ENCODE peak calls at places on chromosomes 2 and 18, in seven cellular contexts. Q is caudate nucleus; C is CD4-positive, alpha-beta T cell; W is HCT116; T is IMR-90; R is thyroid gland; A is colonic mucosa. I is an unnamed sample.

GRCh38 chr2:43184339-43184895 is 42.0 kb downstream of the ZFP36L2 start:
- DNase-seq in Q (no peak), C (peak), W (peak), T (peak), R (no peak), A (peak), I (no peak)

GRCh38 chr18:23618862-23619387 is 32.6 kb upstream of the NPC1 start:
- DNase-seq in Q (no peak), C (no peak), W (no peak), T (no peak), R (no peak), A (peak), I (no peak)

GRCh38 chr2:12441750-12442626 is 274.7 kb upstream of the TRIB2 start:
- DNase-seq in Q (no peak), C (no peak), W (no peak), T (no peak), R (no peak), A (no peak), I (no peak)

GRCh38 chr2:168212167-168212566 is 35.2 kb downstream of the STK39 start:
- DNase-seq in Q (no peak), C (no peak), W (no peak), T (no peak), R (no peak), A (no peak), I (no peak)

GRCh38 chr2:84247532-84247931 is 211.5 kb downstream of the SUCLG1 start:
- DNase-seq in Q (no peak), C (no peak), W (no peak), T (no peak), R (no peak), A (no peak), I (no peak)

GRCh38 chr18:76822510-76823165 is at the start of gene ZNF236:
- DNase-seq in Q (no peak), C (peak), W (no peak), T (peak), R (peak), A (peak), I (no peak)

GRCh38 chr2:225556461-225556860 is 157.0 kb downstream of the NYAP2 start:
- DNase-seq in Q (no peak), C (no peak), W (no peak), T (no peak), R (no peak), A (no peak), I (no peak)

GRCh38 chr2:88471083-88471942 is 18.8 kb upstream of the FOXI3 start:
- DNase-seq in Q (no peak), C (no peak), W (no peak), T (no peak), R (no peak), A (no peak), I (no peak)

GRCh38 chr18:28735731-28736130 is 558.8 kb upstream of the CDH2 start:
- DNase-seq in Q (no peak), C (no peak), W (no peak), T (peak), R (no peak), A (no peak), I (no peak)

GRCh38 chr2:58925676-58926081 is 684.6 kb upstream of the FANCL start:
- DNase-seq in Q (no peak), C (no peak), W (no peak), T (peak), R (no peak), A (no peak), I (no peak)

GRCh38 chr2:3532941-3533340 is 13.6 kb upstream of the ADI1 start:
- DNase-seq in Q (no peak), C (no peak), W (no peak), T (no peak), R (no peak), A (no peak), I (peak)

GRCh38 chr2:153557211-153557610 is 78.6 kb upstream of the RPRM start:
- DNase-seq in Q (no peak), C (no peak), W (no peak), T (no peak), R (no peak), A (no peak), I (no peak)

GRCh38 chr2:84817239-84817655 is 63.6 kb downstream of the TRABD2A start:
- DNase-seq in Q (no peak), C (no peak), W (no peak), T (no peak), R (no peak), A (no peak), I (no peak)

GRCh38 chr2:171432969-171433762 is 624 bp downstream of the METTL8 start:
- DNase-seq in Q (no peak), C (peak), W (peak), T (peak), R (peak), A (peak), I (no peak)

GRCh38 chr2:180959787-180960186 is 20.6 kb upstream of the UBE2E3 start:
- DNase-seq in Q (no peak), C (no peak), W (no peak), T (no peak), R (no peak), A (no peak), I (no peak)

GRCh38 chr2:200615247-200615646 is 29.4 kb downstream of the AOX1 start:
- DNase-seq in Q (no peak), C (no peak), W (no peak), T (peak), R (no peak), A (no peak), I (no peak)

GRCh38 chr2:27943138-27943537 is 52.6 kb downstream of the BABAM2 start:
- DNase-seq in Q (no peak), C (no peak), W (no peak), T (no peak), R (no peak), A (no peak), I (no peak)

GRCh38 chr2:12714391-12715221 is 2.1 kb upstream of the TRIB2 start:
- DNase-seq in Q (no peak), C (no peak), W (no peak), T (peak), R (no peak), A (no peak), I (no peak)

GRCh38 chr2:127201452-127201851 is 18.6 kb downstream of the CYP27C1 start:
- DNase-seq in Q (no peak), C (no peak), W (no peak), T (no peak), R (no peak), A (no peak), I (no peak)

GRCh38 chr2:121335294-121336290 is 50.6 kb upstream of the TFCP2L1 start:
- DNase-seq in Q (no peak), C (no peak), W (no peak), T (no peak), R (no peak), A (no peak), I (peak)

GRCh38 chr2:86290596-86291327 is 46.7 kb downstream of the REEP1 start:
- DNase-seq in Q (no peak), C (no peak), W (no peak), T (no peak), R (no peak), A (no peak), I (no peak)

GRCh38 chr2:109285244-109285651 is 156.2 kb downstream of the SH3RF3 start:
- DNase-seq in Q (no peak), C (no peak), W (no peak), T (peak), R (no peak), A (no peak), I (no peak)

GRCh38 chr2:46179037-46179621 is 118.1 kb upstream of the EPAS1 start:
- DNase-seq in Q (no peak), C (peak), W (no peak), T (peak), R (peak), A (no peak), I (peak)

GRCh38 chr18:9094307-9095226 is 7.9 kb upstream of the NDUFV2 start:
- DNase-seq in Q (no peak), C (no peak), W (no peak), T (peak), R (no peak), A (no peak), I (no peak)

GRCh38 chr2:84022810-84023431 is 436.2 kb downstream of the SUCLG1 start:
- DNase-seq in Q (no peak), C (no peak), W (peak), T (peak), R (peak), A (peak), I (no peak)

GRCh38 chr18:45370190-45371010 is 244.9 kb upstream of the SLC14A2 start:
- DNase-seq in Q (no peak), C (no peak), W (no peak), T (no peak), R (no peak), A (no peak), I (no peak)

GRCh38 chr2:75549401-75550253 is 11.1 kb downstream of the EVA1A start:
- DNase-seq in Q (no peak), C (no peak), W (no peak), T (no peak), R (no peak), A (no peak), I (no peak)

GRCh38 chr2:50769416-50769815 is 262.5 kb downstream of the NRXN1 start:
- DNase-seq in Q (no peak), C (no peak), W (no peak), T (no peak), R (no peak), A (no peak), I (no peak)

GRCh38 chr2:187102381-187102780 is 253.4 kb upstream of the ZSWIM2 start:
- DNase-seq in Q (no peak), C (no peak), W (no peak), T (no peak), R (no peak), A (no peak), I (no peak)

GRCh38 chr2:186429095-186429494 is 57.0 kb upstream of the ZC3H15 start:
- DNase-seq in Q (no peak), C (no peak), W (no peak), T (peak), R (no peak), A (no peak), I (no peak)

GRCh38 chr2:215136669-215137328 is 1.6 kb downstream of the ABCA12 start:
- DNase-seq in Q (no peak), C (no peak), W (no peak), T (peak), R (no peak), A (no peak), I (no peak)

GRCh38 chr2:215137329-215137686 is 1.1 kb downstream of the ABCA12 start:
- DNase-seq in Q (no peak), C (no peak), W (no peak), T (no peak), R (no peak), A (no peak), I (no peak)

GRCh38 chr2:215140166-215140707 is 1.8 kb upstream of the ABCA12 start:
- DNase-seq in Q (no peak), C (no peak), W (no peak), T (no peak), R (no peak), A (no peak), I (no peak)

GRCh38 chr2:215138466-215138865 is at the start of gene ABCA12:
- DNase-seq in Q (no peak), C (no peak), W (peak), T (no peak), R (no peak), A (no peak), I (no peak)

GRCh38 chr2:215137741-215138340 is 585 bp downstream of the ABCA12 start:
- DNase-seq in Q (no peak), C (no peak), W (peak), T (peak), R (no peak), A (no peak), I (no peak)
- H3K27ac ChIP-seq in Q (no peak), C (no peak), W (peak), T (peak), R (no peak), A (no peak), I (no peak)

DNA sequence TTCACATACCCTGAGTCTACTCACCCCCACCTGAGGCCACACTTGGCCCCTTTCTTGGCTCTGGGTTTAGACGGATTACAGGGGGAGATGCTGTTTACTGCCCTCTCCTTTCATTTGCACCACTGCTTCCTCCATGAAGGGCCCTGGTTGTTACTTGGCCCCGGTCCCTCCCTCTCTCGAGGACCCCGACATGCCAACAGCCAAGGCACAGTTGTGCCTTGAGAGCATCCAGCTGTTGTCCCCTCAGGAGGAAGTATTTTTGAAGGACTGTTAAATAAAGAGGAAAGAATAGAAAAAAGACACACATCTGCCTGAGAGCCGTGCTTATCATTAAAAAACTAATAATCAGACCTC is 44.0 kb downstream of the ITGB1BP1 start:
- DNase-seq in Q (no peak), C (no peak), W (no peak), T (no peak), R (no peak), A (no peak), I (no peak)
- H3K27ac ChIP-seq in Q (peak), C (no peak), W (no peak), T (peak), R (no peak), A (peak), I (peak)

GRCh38 chr18:58806826-58807714 is 57.6 kb upstream of the ZNF532 start:
- DNase-seq in Q (no peak), C (no peak), W (no peak), T (no peak), R (no peak), A (no peak), I (no peak)
- H3K27ac ChIP-seq in Q (no peak), C (no peak), W (no peak), T (no peak), R (no peak), A (no peak), I (no peak)

GRCh38 chr2:55804535-55804934 is 110.9 kb upstream of the PNPT1 start:
- DNase-seq in Q (no peak), C (no peak), W (no peak), T (no peak), R (no peak), A (no peak), I (no peak)
- H3K27ac ChIP-seq in Q (peak), C (no peak), W (no peak), T (no peak), R (no peak), A (no peak), I (no peak)